ENCODE peak calls at places on chromosomes 6 and 20, in five cellular contexts. F is fibroblast of lung, B is foreskin keratinocyte, L is neural crest cell, O is choroid plexus epithelial cell. C is an unnamed sample.

GRCh38 chr6:26272171-26272631 is 92.8 kb upstream of the BTN3A2 start:
- DNase-seq in O (peak), L (no peak), F (no peak), B (no peak), C (no peak)

GRCh38 chr20:63782051-63782471 is 42.5 kb downstream of the SLC2A4RG start:
- DNase-seq in L (no peak), B (no peak), F (no peak), O (no peak), C (peak)

GRCh38 chr6:163364641-163365040 is 49.9 kb upstream of the QKI start:
- DNase-seq in F (no peak), L (no peak), B (no peak), O (no peak), C (no peak)

GRCh38 chr6:158793432-158793831 is 25.7 kb downstream of the EZR start:
- DNase-seq in F (peak), B (no peak), O (peak), L (no peak), C (peak)

GRCh38 chr6:53174996-53175395 is 26.4 kb upstream of the GCM1 start:
- DNase-seq in B (no peak), F (no peak), O (no peak), L (no peak), C (no peak)

GRCh38 chr6:19587238-19587942 is 249.8 kb upstream of the ID4 start:
- DNase-seq in L (no peak), F (no peak), O (no peak), B (no peak), C (no peak)

GRCh38 chr6:43790031-43790430 is 20.0 kb downstream of the VEGFA start:
- DNase-seq in F (no peak), O (peak), B (no peak), L (no peak), C (no peak)

GRCh38 chr20:58439974-58440767 is 51.1 kb downstream of the VAPB start:
- DNase-seq in O (peak), B (no peak), L (no peak), F (no peak), C (no peak)

GRCh38 chr6:24537082-24537699 is 42.4 kb downstream of the ALDH5A1 start:
- DNase-seq in L (no peak), B (no peak), O (peak), F (peak), C (no peak)

GRCh38 chr20:47280668-47281067 is 75.8 kb downstream of the ZMYND8 start:
- DNase-seq in L (no peak), B (no peak), F (no peak), O (no peak), C (no peak)

GRCh38 chr20:19212524-19213502 is at the start of gene SLC24A3:
- DNase-seq in B (peak), L (peak), F (peak), O (peak), C (peak)

GRCh38 chr20:21396045-21396893 is 1.1 kb downstream of the NKX2-4 start:
- DNase-seq in B (no peak), L (no peak), O (no peak), F (no peak), C (no peak)

GRCh38 chr20:50848341-50848808 is 53.5 kb downstream of the BCAS4 start:
- DNase-seq in O (peak), B (peak), F (no peak), L (no peak), C (no peak)

GRCh38 chr6:64505312-64505711 is 869.7 kb downstream of the PHF3 start:
- DNase-seq in L (peak), O (no peak), B (no peak), F (no peak), C (peak)

GRCh38 chr6:149200282-149200936 is 117.1 kb upstream of the TAB2 start:
- DNase-seq in B (no peak), F (no peak), L (no peak), O (no peak), C (no peak)

GRCh38 chr20:37543828-37544227 is 16.2 kb upstream of the BLCAP start:
- DNase-seq in L (no peak), B (peak), O (peak), F (peak), C (peak)

GRCh38 chr6:105609375-105609991 is 206.6 kb upstream of the PREP start:
- DNase-seq in O (peak), B (no peak), F (peak), L (no peak), C (no peak)

GRCh38 chr20:4181956-4182945 is 166.9 kb upstream of the RNF24 start:
- DNase-seq in O (no peak), B (no peak), F (no peak), L (no peak), C (no peak)

GRCh38 chr20:50574108-50574507 is 63.9 kb downstream of the PTPN1 start:
- DNase-seq in B (no peak), F (no peak), L (no peak), O (no peak), C (no peak)

GRCh38 chr20:57170343-57170742 is 96.1 kb downstream of the BMP7 start:
- DNase-seq in O (no peak), F (no peak), L (no peak), B (no peak), C (no peak)

GRCh38 chr6:169172435-169172834 is 81.2 kb downstream of the THBS2 start:
- DNase-seq in F (peak), O (peak), B (peak), L (no peak), C (no peak)

GRCh38 chr20:2840967-2841531 is 504 bp downstream of the VPS16 start:
- DNase-seq in F (peak), B (no peak), O (peak), L (peak), C (peak)

GRCh38 chr6:98843274-98844243 is 9.2 kb downstream of the POU3F2 start:
- DNase-seq in L (no peak), B (no peak), O (no peak), F (peak), C (no peak)

C was measured in HepG2.